ENCODE peak calls at places on chromosomes 2 and 18, in five cellular contexts. U, O, A, H and V are unnamed samples.
A peak's percentile ranks its signal among the peaks of the same experiment; 100 is the strongest.

GRCh38 chr18:23926590-23926989 is 88.0 kb upstream of the TTC39C start:
- DNase-seq in U (no peak), H (no peak), A (peak; percentile 14), O (no peak), V (no peak)

GRCh38 chr2:178449700-178450573 is 1.0 kb downstream of the PRKRA start:
- DNase-seq in A (peak; percentile 37), H (no peak), U (no peak), O (no peak), V (no peak)

GRCh38 chr2:108288534-108289106 is at the start of gene SULT1C2:
- DNase-seq in O (peak; percentile 13), A (peak; percentile 83), U (peak; percentile 62), H (no peak), V (no peak)

GRCh38 chr2:141195087-141195486 is 935.7 kb downstream of the LRP1B start:
- DNase-seq in H (no peak), O (no peak), A (no peak), U (no peak), V (no peak)

GRCh38 chr2:74025971-74026612 is 41.4 kb downstream of the TET3 start:
- DNase-seq in A (no peak), U (no peak), H (no peak), O (no peak), V (no peak)

GRCh38 chr2:68235090-68235489 is 17.2 kb downstream of the PPP3R1 start:
- DNase-seq in H (no peak), O (no peak), U (no peak), A (no peak), V (no peak)

GRCh38 chr2:140392824-140393223 is 1612.6 kb upstream of the NXPH2 start:
- DNase-seq in H (no peak), O (no peak), U (no peak), A (peak; percentile 63), V (no peak)

GRCh38 chr2:67240507-67240906 is 156.6 kb upstream of the ETAA1 start:
- DNase-seq in O (no peak), U (no peak), A (no peak), H (no peak), V (peak; percentile 22)

GRCh38 chr2:41709702-41710599 is 337.9 kb upstream of the PKDCC start:
- DNase-seq in O (no peak), A (no peak), H (no peak), U (no peak), V (no peak)

GRCh38 chr2:42920446-42921161 is 128.2 kb upstream of the HAAO start:
- DNase-seq in U (no peak), H (no peak), O (no peak), A (no peak), V (no peak)

GRCh38 chr18:55585586-55586521 is 2.1 kb downstream of the TCF4 start:
- DNase-seq in H (no peak), U (peak; percentile 15), A (no peak), O (no peak), V (no peak)

GRCh38 chr2:102979429-102979828 is 217.6 kb downstream of the TMEM182 start:
- DNase-seq in U (no peak), O (no peak), A (no peak), H (no peak), V (no peak)

GRCh38 chr2:102977462-102977861 is 215.6 kb downstream of the TMEM182 start:
- DNase-seq in O (no peak), A (no peak), H (no peak), U (no peak), V (no peak)

GRCh38 chr2:102971661-102972060 is 209.8 kb downstream of the TMEM182 start:
- DNase-seq in O (no peak), A (no peak), H (no peak), U (no peak), V (no peak)

GRCh38 chr2:102975996-102976636 is 214.3 kb downstream of the TMEM182 start:
- DNase-seq in A (peak; percentile 50), O (peak; percentile 36), H (no peak), U (peak; percentile 64), V (peak; percentile 11)
- TF ChIP-seq ATF2 in A (no peak), O (no peak), H (no peak), U (no peak), V (no peak)

GRCh38 chr2:127733816-127734537 is 32.7 kb downstream of the SFT2D3 start:
- DNase-seq in A (no peak), O (no peak), H (no peak), U (no peak), V (no peak)
- TF ChIP-seq ATF2 in A (no peak), O (no peak), H (no peak), U (no peak), V (no peak)

DNA sequence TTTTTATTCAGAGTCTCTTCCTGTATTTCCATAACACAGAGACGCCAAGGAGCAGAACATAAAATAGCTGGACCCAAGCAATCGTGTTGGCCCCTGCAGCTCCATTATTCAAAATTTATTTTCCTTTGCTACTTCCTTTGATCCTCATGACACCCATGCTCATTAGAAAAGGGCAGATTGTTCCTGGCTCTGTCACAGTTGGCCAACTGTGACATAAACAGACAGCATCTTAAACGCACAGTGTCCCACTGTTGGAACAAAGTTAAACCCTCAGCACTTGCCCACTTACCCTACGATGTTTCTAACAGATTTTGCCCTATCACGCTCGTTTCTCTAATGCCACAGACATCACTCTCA is 35.9 kb downstream of the IL1R2 start:
- DNase-seq in O (no peak), U (no peak), A (no peak), H (no peak), V (no peak)
- TF ChIP-seq ATF2 in O (no peak), U (no peak), A (no peak), H (no peak), V (no peak)

GRCh38 chr2:9473985-9474360 is 378 bp upstream of the IAH1 start:
- DNase-seq in U (peak; percentile 48), O (no peak), H (no peak), A (no peak), V (no peak)
- TF ChIP-seq ATF2 in U (no peak), O (no peak), H (no peak), A (no peak), V (no peak)

GRCh38 chr2:85933753-85934594 is 45.2 kb upstream of the ST3GAL5 start:
- DNase-seq in H (no peak), U (no peak), A (no peak), O (no peak), V (peak; percentile 73)
- TF ChIP-seq ATF2 in H (no peak), U (no peak), A (no peak), O (no peak), V (no peak)

DNA sequence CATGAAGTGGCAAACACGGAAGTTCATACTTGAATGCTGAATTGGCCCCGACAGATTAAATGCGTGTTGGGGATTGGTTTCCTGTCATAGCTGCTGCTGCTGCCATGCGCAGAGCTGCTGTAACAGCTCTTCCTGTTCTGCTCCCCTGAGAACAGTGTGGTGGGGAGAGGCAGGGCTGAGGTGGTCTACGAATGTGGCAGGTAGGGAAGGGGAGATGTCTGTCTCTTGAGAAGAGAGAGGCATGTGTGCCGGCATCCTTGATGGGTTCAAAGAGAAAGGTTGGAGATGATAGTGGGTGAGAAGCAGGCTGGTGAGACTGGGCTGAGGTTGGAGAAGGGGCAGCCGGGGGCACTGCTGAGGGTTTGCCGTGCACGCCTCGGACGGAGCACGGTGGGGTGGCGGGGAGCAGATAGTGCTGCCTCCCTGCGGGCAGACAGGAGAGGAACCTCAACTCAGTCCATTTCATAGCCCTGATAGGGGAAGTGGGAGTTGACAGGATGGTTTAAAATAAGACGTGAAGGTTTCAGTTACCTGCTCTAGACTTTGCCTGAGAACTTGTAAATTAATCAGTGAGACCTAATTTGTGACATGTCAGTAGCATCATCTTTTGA is 46.1 kb downstream of the TMEM185B start:
- DNase-seq in U (peak; percentile 44), A (no peak), O (no peak), H (peak; percentile 84), V (peak; percentile 26)
- TF ChIP-seq ATF2 in U (no peak), A (no peak), O (no peak), H (peak; percentile 43), V (no peak)

GRCh38 chr18:25830787-25831186 is 259.6 kb downstream of the SS18 start:
- DNase-seq in O (no peak), U (no peak), H (no peak), A (peak; percentile 2), V (no peak)

GRCh38 chr18:25826823-25827617 is 263.4 kb downstream of the SS18 start:
- DNase-seq in A (peak; percentile 58), U (no peak), O (no peak), H (no peak), V (no peak)

GRCh38 chr18:25825066-25825465 is 265.3 kb downstream of the SS18 start:
- DNase-seq in A (no peak), O (no peak), U (no peak), H (no peak), V (no peak)

GRCh38 chr18:25826377-25826776 is 264.0 kb downstream of the SS18 start:
- DNase-seq in H (no peak), U (no peak), O (no peak), A (no peak), V (no peak)

DNA sequence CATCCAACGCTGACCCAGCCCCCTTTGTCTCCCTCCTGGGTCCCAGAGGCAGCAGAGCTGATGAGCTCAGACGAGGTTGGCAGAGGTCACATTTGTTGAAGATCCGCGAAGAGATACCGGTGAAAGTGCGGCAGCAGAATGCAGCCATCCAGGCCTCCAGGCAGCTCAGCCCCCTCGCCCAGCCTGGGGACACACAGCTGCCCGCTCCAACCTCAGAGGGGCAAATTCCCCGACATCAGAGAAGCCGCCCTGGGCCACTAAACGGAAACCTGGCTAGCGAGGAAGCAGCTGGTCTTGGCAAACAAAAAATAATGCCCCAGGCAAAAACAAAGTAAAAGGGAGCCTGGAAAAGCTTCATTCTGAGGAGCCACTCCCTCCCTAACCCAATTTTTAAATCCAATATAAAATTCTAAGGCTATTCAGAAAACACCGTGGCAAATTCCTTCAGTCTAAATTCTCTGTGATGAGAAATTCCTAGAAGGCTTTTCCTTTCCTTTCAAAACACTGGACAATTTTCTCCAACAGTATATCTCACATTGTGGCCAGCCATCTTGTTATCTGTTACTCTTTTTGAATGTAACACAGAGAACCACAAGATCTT is 262.4 kb downstream of the SS18 start:
- DNase-seq in O (no peak), U (peak; percentile 19), A (peak; percentile 56), H (no peak), V (no peak)
- TF ChIP-seq ATF2 in O (no peak), U (no peak), A (no peak), H (no peak), V (no peak)

GRCh38 chr2:201975434-201975833 is 58.2 kb upstream of the FZD7 start:
- DNase-seq in H (no peak), O (no peak), U (no peak), A (peak; percentile 54), V (no peak)
- TF ChIP-seq ATF2 in H (no peak), O (no peak), U (no peak), A (no peak), V (no peak)